ENCODE peak calls at places on chromosomes 3 and 15, in ten cellular contexts. M is fibroblast of lung; Y is uterus; Z is suprapubic skin; I is mucosa of descending colon; T is CD8-positive, alpha-beta memory T cell; X is HCT116; P is adrenal gland; D is colonic mucosa; S is right cardiac atrium. G is an unnamed sample. For H3K4me1, the result is how much of the 10 kb centered on the place peaks cover.

GRCh38 chr15:27427386-27427785 is 456.4 kb downstream of the GABRG3 start:
- DNase-seq in T (no peak), P (no peak), D (no peak), Z (no peak), X (no peak), Y (no peak), I (no peak), M (no peak), S (no peak), G (no peak)

GRCh38 chr15:83312046-83312445 is 27.6 kb upstream of the BNC1 start:
- DNase-seq in X (no peak), S (no peak), P (no peak), Z (no peak), D (no peak), M (no peak), Y (no peak), I (no peak), T (no peak), G (peak)

GRCh38 chr3:59262076-59262498 is 212.3 kb upstream of the CFAP20DC start:
- DNase-seq in S (no peak), I (no peak), D (no peak), X (no peak), Z (no peak), Y (no peak), P (no peak), M (no peak), T (no peak), G (no peak)

GRCh38 chr3:127473244-127474024 is 117.1 kb downstream of the TPRA1 start:
- DNase-seq in Z (no peak), T (no peak), I (peak), S (no peak), Y (no peak), D (no peak), X (peak), M (no peak), P (no peak), G (no peak)

GRCh38 chr3:155202626-155203025 is 90.9 kb downstream of the STRIT1 start:
- DNase-seq in M (no peak), X (no peak), S (no peak), I (no peak), D (no peak), Z (no peak), Y (no peak), P (no peak), T (no peak), G (no peak)

GRCh38 chr3:85801955-85802354 is 843.2 kb downstream of the CADM2 start:
- DNase-seq in T (no peak), I (no peak), Y (no peak), D (no peak), X (no peak), S (no peak), Z (no peak), P (no peak), M (peak), G (no peak)

GRCh38 chr15:90603893-90604292 is 74.2 kb downstream of the CRTC3 start:
- DNase-seq in Z (no peak), I (peak), D (peak), S (peak), X (no peak), M (no peak), Y (no peak), P (no peak), T (no peak), G (no peak)

GRCh38 chr15:66950114-66950513 is 115.3 kb upstream of the SMAD3 start:
- DNase-seq in T (no peak), D (no peak), S (no peak), I (no peak), Y (no peak), Z (no peak), P (no peak), M (no peak), X (no peak), G (no peak)

GRCh38 chr3:164460851-164461250 is 617.4 kb downstream of the SI start:
- DNase-seq in X (no peak), S (no peak), Z (no peak), D (no peak), M (peak), Y (no peak), P (no peak), T (no peak), I (no peak), G (no peak)

GRCh38 chr15:67905628-67906027 is 65.8 kb upstream of the RNU6-1 start:
- DNase-seq in T (no peak), M (no peak), Y (no peak), X (no peak), D (no peak), P (no peak), S (no peak), Z (no peak), I (no peak), G (no peak)

GRCh38 chr3:130963444-130963843 is 63.2 kb downstream of the ASTE1 start:
- DNase-seq in X (no peak), Y (no peak), M (peak), Z (no peak), I (no peak), D (no peak), T (no peak), S (no peak), P (no peak), G (no peak)

GRCh38 chr15:96504371-96504770 is 173.9 kb downstream of the NR2F2 start:
- DNase-seq in M (no peak), T (no peak), P (no peak), Y (no peak), Z (no peak), X (no peak), I (no peak), S (no peak), D (no peak), G (no peak)

GRCh38 chr15:59174846-59175831 is 31.5 kb upstream of the LDHAL6B start:
- DNase-seq in X (peak), T (no peak), Z (no peak), S (peak), P (peak), I (peak), Y (peak), M (peak), D (peak), G (peak)

GRCh38 chr3:57726395-57726794 is 29.7 kb upstream of the SLMAP start:
- DNase-seq in I (no peak), Z (no peak), Y (no peak), S (no peak), T (no peak), D (no peak), X (no peak), M (no peak), P (no peak), G (no peak)

GRCh38 chr3:40971191-40972168 is 227.8 kb upstream of the CTNNB1 start:
- DNase-seq in S (peak), P (peak), M (peak), T (no peak), Y (peak), D (peak), X (peak), Z (no peak), I (peak), G (no peak)

GRCh38 chr15:42490246-42490742 is 647 bp downstream of the ZNF106 start:
- DNase-seq in Z (no peak), X (no peak), P (no peak), D (no peak), T (peak), Y (no peak), S (no peak), I (no peak), M (no peak), G (no peak)

GRCh38 chr3:125211523-125212095 is 939 bp downstream of the SLC12A8 start:
- DNase-seq in D (no peak), M (no peak), Z (no peak), X (no peak), T (no peak), Y (no peak), P (no peak), I (peak), S (no peak), G (no peak)

GRCh38 chr15:68299436-68299835 is 21.9 kb downstream of the FEM1B start:
- DNase-seq in D (peak), I (no peak), S (no peak), Z (no peak), X (no peak), P (peak), T (no peak), M (peak), Y (peak), G (no peak)

GRCh38 chr15:40582726-40583246 is 11.3 kb upstream of the KNL1 start:
- DNase-seq in P (peak), M (peak), T (no peak), Y (no peak), D (no peak), I (no peak), Z (no peak), X (peak), S (no peak), G (no peak)

GRCh38 chr15:58434334-58434888 is 2.6 kb downstream of the LIPC start:
- DNase-seq in M (no peak), Y (no peak), Z (no peak), S (no peak), X (no peak), P (no peak), I (no peak), D (peak), T (no peak), G (no peak)

GRCh38 chr3:117790256-117790987 is 1080.8 kb downstream of the TUSC7 start:
- DNase-seq in X (no peak), P (no peak), S (no peak), D (no peak), Z (no peak), M (peak), Y (no peak), I (no peak), T (no peak), G (no peak)

GRCh38 chr3:67192466-67192865 is 194.4 kb downstream of the KBTBD8 start:
- DNase-seq in P (no peak), T (no peak), Y (no peak), S (no peak), X (no peak), D (no peak), M (no peak), Z (no peak), I (no peak), G (no peak)

GRCh38 chr15:51493892-51494291 is 128.7 kb downstream of the DMXL2 start:
- DNase-seq in P (no peak), X (no peak), S (no peak), Z (no peak), M (peak), T (no peak), I (no peak), Y (no peak), D (no peak), G (no peak)

GRCh38 chr15:62850791-62851291 is 191.7 kb upstream of the TPM1 start:
- DNase-seq in Z (no peak), Y (no peak), S (no peak), T (no peak), M (peak), I (no peak), X (no peak), D (no peak), P (no peak), G (no peak)

GRCh38 chr3:120568624-120569023 is 27.5 kb upstream of the NDUFB4 start:
- DNase-seq in M (peak), Y (no peak), Z (no peak), D (no peak), T (no peak), X (no peak), S (no peak), I (no peak), P (peak), G (no peak)

GRCh38 chr3:48194446-48195071 is 6.3 kb upstream of the CDC25A start:
- DNase-seq in T (no peak), I (peak), D (peak), M (peak), Y (peak), S (peak), P (peak), X (peak), Z (no peak), G (no peak)

GRCh38 chr3:14943042-14943441 is 4.3 kb upstream of the NR2C2 start:
- DNase-seq in X (no peak), Z (no peak), M (no peak), T (no peak), S (no peak), I (no peak), D (no peak), P (no peak), Y (no peak), G (no peak)

GRCh38 chr3:183553263-183554026 is 2.1 kb downstream of the KLHL6 start:
- DNase-seq in I (no peak), T (no peak), X (no peak), P (no peak), D (no peak), Z (no peak), S (no peak), M (no peak), Y (no peak), G (no peak)

GRCh38 chr3:114496874-114497273 is 203.0 kb downstream of the TIGIT start:
- DNase-seq in P (peak), I (no peak), X (no peak), D (no peak), T (no peak), M (peak), Y (no peak), Z (no peak), S (no peak), G (no peak)

GRCh38 chr3:104909188-104909587 is 457.5 kb upstream of the ALCAM start:
- DNase-seq in Z (no peak), S (no peak), Y (no peak), P (no peak), D (no peak), M (peak), T (no peak), X (no peak), I (no peak), G (no peak)

GRCh38 chr3:43063114-43063513 is 42.8 kb downstream of the POMGNT2 start:
- DNase-seq in S (no peak), I (no peak), M (no peak), Y (no peak), P (no peak), T (no peak), D (no peak), Z (no peak), X (no peak), G (no peak)

GRCh38 chr3:134860141-134860540 is 65.1 kb downstream of the EPHB1 start:
- DNase-seq in T (no peak), I (no peak), Y (no peak), X (no peak), D (no peak), M (no peak), P (no peak), S (no peak), Z (peak), G (no peak)
- H3K4me1 ChIP-seq in T (under half), I (under half), Y (under half), X (under half), D (under half), M (under half), P (under half), S (under half), Z (under half), G (under half)

GRCh38 chr3:44966795-44967278 is 9.1 kb downstream of the ZDHHC3 start:
- DNase-seq in I (peak), S (no peak), D (peak), M (no peak), Y (no peak), Z (peak), X (peak), P (no peak), T (no peak), G (peak)
- H3K4me1 ChIP-seq in I (under half), S (under half), D (under half), M (under half), Y (under half), Z (half or more), X (under half), P (under half), T (under half), G (half or more)

DNA sequence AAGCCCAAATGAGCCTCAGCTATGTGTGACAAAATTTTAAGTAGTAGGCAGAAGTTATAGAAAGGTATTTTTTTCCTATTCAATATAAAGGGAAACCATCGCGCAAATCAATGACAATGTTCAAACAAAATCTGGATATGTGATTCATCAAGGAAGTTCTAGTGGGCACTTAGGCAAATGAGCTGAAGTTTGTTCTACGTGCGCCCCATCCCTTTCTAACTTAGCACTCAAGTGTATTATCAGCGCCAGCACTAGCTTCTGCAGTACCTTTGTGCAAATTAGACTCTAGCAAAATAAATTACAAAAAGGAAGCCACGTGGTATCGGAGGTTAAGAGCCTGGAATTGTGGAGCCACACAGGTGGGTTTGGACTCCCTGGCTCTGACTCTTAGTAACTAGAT is 91.1 kb downstream of the TBL1XR1 start:
- DNase-seq in Z (no peak), T (no peak), Y (no peak), D (no peak), I (no peak), P (no peak), X (no peak), M (no peak), S (no peak), G (no peak)
- H3K4me1 ChIP-seq in Z (half or more), T (half or more), Y (under half), D (under half), I (under half), P (half or more), X (under half), M (under half), S (under half), G (under half)

GRCh38 chr15:64048766-64049165 is 2.5 kb upstream of the DAPK2 start:
- DNase-seq in M (no peak), X (no peak), Z (no peak), I (no peak), D (no peak), Y (no peak), P (no peak), T (no peak), S (no peak), G (no peak)
- H3K4me1 ChIP-seq in M (under half), X (under half), Z (under half), I (under half), D (under half), Y (under half), P (under half), T (under half), S (under half), G (under half)

GRCh38 chr3:46865034-46865507 is 1.8 kb upstream of the MYL3 start:
- DNase-seq in D (no peak), I (peak), P (peak), X (no peak), Y (peak), S (peak), T (no peak), M (no peak), Z (no peak), G (no peak)

GRCh38 chr3:46862689-46863020 is 589 bp downstream of the MYL3 start:
- DNase-seq in I (no peak), T (no peak), X (no peak), M (no peak), P (no peak), Z (peak), D (no peak), Y (peak), S (no peak), G (no peak)

GRCh38 chr3:46865546-46865945 is 2.3 kb upstream of the MYL3 start:
- DNase-seq in D (no peak), S (peak), X (no peak), Z (no peak), Y (no peak), P (no peak), I (no peak), M (no peak), T (no peak), G (no peak)

GRCh38 chr3:46863261-46863782 is at the start of gene MYL3:
- DNase-seq in S (peak), M (no peak), T (no peak), P (no peak), Y (peak), I (no peak), X (no peak), Z (peak), D (no peak), G (no peak)

DNA sequence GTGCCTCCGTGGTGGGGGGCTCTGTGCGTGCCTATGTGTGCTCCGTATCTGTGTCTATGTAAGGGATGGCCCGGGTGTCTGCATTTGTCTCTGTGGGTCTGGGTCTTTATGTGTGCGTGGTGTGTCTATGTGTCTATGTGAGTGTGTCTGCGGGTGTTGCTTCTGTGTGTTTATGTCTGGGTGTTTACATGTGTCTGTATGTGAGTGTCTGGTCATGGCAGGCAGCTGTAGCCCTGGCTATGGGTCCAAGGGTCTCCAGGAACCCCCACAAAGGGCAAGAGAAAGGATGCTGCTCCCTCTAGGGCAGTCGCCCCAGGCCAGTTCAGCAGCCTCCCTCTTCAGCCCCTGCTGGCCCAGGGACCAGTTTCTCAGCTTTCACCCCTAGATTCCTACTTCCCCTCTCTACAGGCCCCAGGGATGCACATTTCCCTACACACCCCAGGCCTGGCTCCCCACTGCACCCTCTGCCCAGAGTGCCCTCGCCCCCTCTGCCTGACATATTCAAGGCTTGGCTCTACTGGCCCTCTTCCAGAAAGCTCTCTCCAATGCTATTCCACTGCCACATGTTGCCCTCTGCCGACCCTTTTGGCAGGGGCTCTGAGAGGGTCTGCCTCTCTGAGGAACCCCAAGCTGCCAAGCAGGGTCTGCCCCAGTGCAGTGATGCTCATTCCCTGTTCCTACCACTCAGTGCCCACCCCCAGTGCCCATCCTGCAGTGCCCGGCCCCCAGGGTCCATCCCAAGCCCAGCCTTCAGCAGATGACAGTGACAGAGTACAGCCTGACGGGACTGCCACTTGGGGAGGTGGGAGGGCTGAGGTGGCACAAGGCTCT is 1.0 kb upstream of the MYL3 start:
- DNase-seq in P (no peak), T (no peak), I (peak), X (no peak), S (peak), Z (peak), Y (no peak), D (no peak), M (no peak), G (no peak)
- H3K4me1 ChIP-seq in P (under half), T (under half), I (under half), X (under half), S (under half), Z (under half), Y (under half), D (under half), M (under half), G (under half)

GRCh38 chr3:134458451-134458850 is 27.3 kb downstream of the ANAPC13 start:
- DNase-seq in I (no peak), Y (no peak), Z (no peak), S (no peak), T (no peak), P (no peak), D (no peak), M (no peak), X (no peak), G (no peak)

GRCh38 chr3:134459506-134460041 is 26.2 kb downstream of the ANAPC13 start:
- DNase-seq in S (peak), Y (no peak), D (no peak), T (no peak), X (no peak), I (no peak), Z (no peak), M (no peak), P (no peak), G (no peak)

GRCh38 chr3:134463676-134464611 is 21.8 kb downstream of the ANAPC13 start:
- DNase-seq in M (peak), I (peak), D (peak), S (peak), X (no peak), Z (peak), P (peak), Y (peak), T (no peak), G (no peak)

GRCh38 chr3:134462236-134463059 is 23.3 kb downstream of the ANAPC13 start:
- DNase-seq in Z (no peak), T (no peak), S (no peak), X (no peak), Y (no peak), P (no peak), D (no peak), M (peak), I (no peak), G (no peak)

GRCh38 chr3:134460965-134461364 is 24.8 kb downstream of the ANAPC13 start:
- DNase-seq in S (no peak), M (peak), X (no peak), P (no peak), Y (no peak), T (no peak), D (no peak), Z (no peak), I (no peak), G (no peak)
- H3K4me1 ChIP-seq in S (under half), M (under half), X (under half), P (under half), Y (under half), T (under half), D (under half), Z (under half), I (under half), G (under half)

G was measured in keratinocyte.